ENCODE peak calls at places on chromosome 9, in four cellular contexts. A, D, B and I are unnamed samples.

GRCh38 chr9:3321186-3321585 is 204.6 kb downstream of the RFX3 start:
- DNase-seq in A (no peak), D (no peak), B (no peak), I (no peak)

GRCh38 chr9:84404095-84404686 is 63.6 kb upstream of the SLC28A3 start:
- DNase-seq in A (no peak), D (no peak), B (no peak), I (no peak)

GRCh38 chr9:92607773-92608172 is 62.2 kb downstream of the IPPK start:
- DNase-seq in A (peak), D (no peak), B (no peak), I (no peak)

GRCh38 chr9:106862946-106863740 is at the start of gene ZNF462:
- DNase-seq in A (peak), D (no peak), B (peak), I (no peak)

GRCh38 chr9:97773091-97773490 is 76.0 kb upstream of the XPA start:
- DNase-seq in A (no peak), D (no peak), B (no peak), I (no peak)

GRCh38 chr9:90132866-90133265 is 509.8 kb downstream of the DIRAS2 start:
- DNase-seq in A (no peak), D (no peak), B (no peak), I (no peak)

GRCh38 chr9:14301582-14301981 is 12.4 kb downstream of the NFIB start:
- DNase-seq in A (no peak), D (no peak), B (no peak), I (no peak)

GRCh38 chr9:87963770-87964169 is 10.6 kb downstream of the CDK20 start:
- DNase-seq in A (no peak), D (no peak), B (no peak), I (no peak)

GRCh38 chr9:92171822-92172221 is 56.6 kb upstream of the SPTLC1 start:
- DNase-seq in A (no peak), D (no peak), B (no peak), I (no peak)

GRCh38 chr9:134410835-134411217 is 84.6 kb downstream of the RXRA start:
- DNase-seq in A (no peak), D (no peak), B (no peak), I (no peak)

GRCh38 chr9:104025945-104026344 is 68.2 kb upstream of the SMC2 start:
- DNase-seq in A (no peak), D (no peak), B (no peak), I (no peak)

GRCh38 chr9:91994422-91994821 is 44.4 kb upstream of the ROR2 start:
- DNase-seq in A (no peak), D (no peak), B (no peak), I (no peak)